ENCODE peak calls at places on chromosomes 5 and 9, in five cellular contexts. E, L, A, D and M are unnamed samples. For H3K4me1, the result is how much of the 10 kb centered on the place peaks cover.

GRCh38 chr9:115058175-115058574 is 59.8 kb downstream of the TNC start:
- DNase-seq in D (no peak), E (no peak), A (no peak), L (no peak), M (no peak)

GRCh38 chr9:129400971-129401622 is 219.8 kb downstream of the C9orf50 start:
- DNase-seq in L (no peak), E (no peak), A (no peak), D (no peak), M (no peak)

GRCh38 chr5:175700991-175701390 is 43.1 kb downstream of the HRH2 start:
- DNase-seq in E (peak), L (no peak), D (no peak), A (peak), M (no peak)

GRCh38 chr9:95573463-95573862 is 56.7 kb upstream of the PTCH1 start:
- DNase-seq in L (no peak), D (no peak), A (no peak), E (no peak), M (no peak)

GRCh38 chr5:475704-476101 is 32.7 kb downstream of the EXOC3 start:
- DNase-seq in E (no peak), A (no peak), L (no peak), D (no peak), M (no peak)

GRCh38 chr5:157670662-157671591 is at the start of gene C5orf52:
- DNase-seq in L (no peak), A (peak), D (peak), E (peak), M (no peak)

GRCh38 chr5:42677156-42677842 is 79.3 kb upstream of the CCDC152 start:
- DNase-seq in L (no peak), D (no peak), E (no peak), A (no peak), M (no peak)

GRCh38 chr5:162047279-162047678 is 20.3 kb upstream of the GABRG2 start:
- DNase-seq in L (no peak), D (no peak), E (no peak), A (peak), M (no peak)

GRCh38 chr5:95786821-95787408 is 35.6 kb downstream of the GLRX start:
- DNase-seq in E (no peak), D (no peak), L (no peak), A (no peak), M (no peak)

GRCh38 chr5:10222326-10222725 is 27.4 kb downstream of the ATPSCKMT start:
- DNase-seq in E (no peak), A (no peak), L (no peak), D (no peak), M (no peak)

GRCh38 chr5:1388383-1388967 is 43.6 kb upstream of the CLPTM1L start:
- DNase-seq in L (no peak), A (no peak), D (no peak), E (no peak), M (no peak)

GRCh38 chr9:8331507-8331906 is 531.9 kb upstream of the DMAC1 start:
- DNase-seq in D (no peak), L (no peak), A (no peak), E (no peak), M (no peak)

GRCh38 chr5:123819818-123820217 is 307.8 kb downstream of the CSNK1G3 start:
- DNase-seq in D (no peak), L (no peak), A (no peak), E (peak), M (no peak)

GRCh38 chr9:113581865-113582697 is 118.6 kb downstream of the RGS3 start:
- DNase-seq in E (no peak), A (no peak), D (peak), L (peak), M (peak)

GRCh38 chr9:89635816-89636215 is 31.0 kb downstream of the GADD45G start:
- DNase-seq in D (no peak), E (no peak), L (no peak), A (no peak), M (no peak)

GRCh38 chr5:75265731-75266130 is 29.1 kb upstream of the ANKRD31 start:
- DNase-seq in D (no peak), L (no peak), A (peak), E (peak), M (no peak)

GRCh38 chr9:69822091-69822750 is 1.6 kb downstream of the CFAP95 start:
- DNase-seq in D (no peak), A (peak), E (no peak), L (no peak), M (no peak)

GRCh38 chr9:69818946-69819345 is 1.7 kb upstream of the CFAP95 start:
- DNase-seq in E (no peak), A (no peak), D (no peak), L (no peak), M (no peak)

GRCh38 chr9:69824497-69825252 is 4.1 kb downstream of the CFAP95 start:
- DNase-seq in A (no peak), E (no peak), L (no peak), D (no peak), M (no peak)

GRCh38 chr9:69817202-69817601 is 3.4 kb upstream of the CFAP95 start:
- DNase-seq in E (no peak), A (no peak), L (no peak), D (no peak), M (no peak)

DNA sequence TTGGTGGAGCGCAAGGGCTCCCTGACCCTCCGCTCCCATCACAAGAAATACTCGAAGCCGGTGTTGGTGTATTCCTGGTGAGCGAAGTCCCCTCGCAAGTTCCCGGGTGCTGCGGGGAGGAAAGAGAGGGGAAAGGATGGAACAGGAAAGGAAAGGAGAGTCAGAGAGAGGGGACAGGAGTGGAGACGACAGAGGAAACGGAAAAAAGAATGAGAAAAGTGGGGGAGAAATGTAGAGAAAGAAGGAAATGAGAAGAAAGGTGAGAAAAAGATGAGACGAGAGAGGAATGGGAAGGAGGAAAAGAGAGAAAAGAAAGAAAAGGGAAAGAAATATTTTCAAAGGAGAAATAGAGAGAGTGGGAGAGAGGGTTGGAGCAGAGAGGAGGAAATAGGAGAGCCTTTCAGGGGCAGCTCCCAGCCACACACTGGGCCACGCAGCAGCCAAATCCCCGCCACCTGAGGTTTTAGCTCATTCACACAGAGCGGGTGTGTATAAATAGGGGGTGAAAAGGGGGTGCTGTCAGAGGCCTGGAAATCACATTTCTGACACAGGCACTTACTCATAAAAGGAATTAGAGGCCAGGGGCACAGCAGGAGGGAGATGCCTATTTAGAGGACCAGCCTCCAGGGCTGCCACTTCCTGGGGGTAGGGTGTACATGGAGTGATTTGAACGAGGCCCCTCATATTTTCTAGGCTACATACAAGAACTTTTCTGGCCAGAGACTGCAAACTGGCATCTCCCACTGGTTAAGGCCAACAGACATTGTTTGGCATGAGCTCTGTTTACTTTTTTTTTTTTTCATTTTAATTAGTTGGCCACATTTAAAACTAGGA is 555 bp downstream of the CFAP95 start:
- DNase-seq in A (no peak), D (no peak), E (no peak), L (no peak), M (no peak)
- H3K4me1 ChIP-seq in A (half or more), D (under half), E (under half), L (under half), M (under half)

DNA sequence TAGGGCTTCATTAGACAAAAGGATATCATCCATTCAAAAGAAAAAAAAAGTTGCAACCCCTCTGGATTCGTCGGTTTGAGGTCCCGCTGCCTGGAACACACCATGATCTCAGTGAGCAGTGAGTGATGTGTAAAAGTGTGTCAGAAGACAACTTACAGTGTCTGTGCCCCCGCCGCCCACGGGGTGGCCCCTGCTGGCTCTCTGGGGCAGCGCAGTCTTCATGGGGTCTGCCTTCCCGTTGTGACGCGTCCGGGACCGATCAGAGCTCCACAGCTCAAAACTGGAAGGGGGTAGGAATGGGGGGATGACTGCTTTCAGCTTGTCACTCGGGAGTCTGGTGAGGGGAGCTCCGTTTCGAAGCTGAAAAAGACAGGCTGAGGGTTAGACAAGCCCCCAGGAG is 22.6 kb downstream of the ANKS6 start:
- DNase-seq in L (no peak), D (no peak), E (no peak), A (no peak), M (no peak)
- TF ChIP-seq CTCF in L (peak), D (no peak), E (no peak), A (peak), M (no peak)

GRCh38 chr9:92745881-92746280 is 18.8 kb downstream of the BICD2 start:
- DNase-seq in L (no peak), A (no peak), D (no peak), E (no peak), M (no peak)

GRCh38 chr9:92748233-92748497 is 16.5 kb downstream of the BICD2 start:
- DNase-seq in A (no peak), L (no peak), E (no peak), D (no peak), M (no peak)

GRCh38 chr9:92747459-92748232 is 17.0 kb downstream of the BICD2 start:
- DNase-seq in D (no peak), A (no peak), L (no peak), E (no peak), M (no peak)

GRCh38 chr9:92746567-92747458 is 17.8 kb downstream of the BICD2 start:
- DNase-seq in L (no peak), D (no peak), A (no peak), E (no peak), M (no peak)

DNA sequence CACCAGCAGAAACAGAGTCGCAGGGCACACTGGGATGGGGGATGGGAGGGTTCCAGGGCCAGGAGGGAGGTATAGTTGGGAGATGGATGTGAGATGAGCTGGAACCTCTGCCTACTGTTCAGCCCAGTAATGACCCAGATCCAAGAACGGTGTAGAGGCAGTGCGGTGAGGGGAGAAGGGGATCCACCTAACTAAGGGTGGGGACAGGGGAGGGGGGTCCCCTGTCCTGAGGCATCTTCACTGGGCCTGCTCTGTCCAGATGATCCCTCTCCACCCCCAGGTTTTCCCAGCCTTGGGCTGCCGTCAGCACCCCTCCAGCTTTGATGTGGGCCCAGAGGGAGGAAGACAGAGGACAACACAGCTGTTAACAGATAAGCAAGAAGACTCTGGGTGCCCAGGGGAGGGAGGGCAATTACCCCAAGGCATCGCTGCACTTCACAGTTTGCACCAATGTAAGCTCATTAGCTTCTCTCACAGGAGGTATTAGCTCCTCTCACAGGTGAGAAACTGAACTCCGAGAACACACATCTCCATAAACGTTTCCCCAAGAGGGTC is 19.3 kb downstream of the BICD2 start:
- DNase-seq in L (no peak), A (no peak), D (no peak), E (no peak), M (no peak)
- H3K4me1 ChIP-seq in L (under half), A (under half), D (under half), E (under half), M (under half)

DNA sequence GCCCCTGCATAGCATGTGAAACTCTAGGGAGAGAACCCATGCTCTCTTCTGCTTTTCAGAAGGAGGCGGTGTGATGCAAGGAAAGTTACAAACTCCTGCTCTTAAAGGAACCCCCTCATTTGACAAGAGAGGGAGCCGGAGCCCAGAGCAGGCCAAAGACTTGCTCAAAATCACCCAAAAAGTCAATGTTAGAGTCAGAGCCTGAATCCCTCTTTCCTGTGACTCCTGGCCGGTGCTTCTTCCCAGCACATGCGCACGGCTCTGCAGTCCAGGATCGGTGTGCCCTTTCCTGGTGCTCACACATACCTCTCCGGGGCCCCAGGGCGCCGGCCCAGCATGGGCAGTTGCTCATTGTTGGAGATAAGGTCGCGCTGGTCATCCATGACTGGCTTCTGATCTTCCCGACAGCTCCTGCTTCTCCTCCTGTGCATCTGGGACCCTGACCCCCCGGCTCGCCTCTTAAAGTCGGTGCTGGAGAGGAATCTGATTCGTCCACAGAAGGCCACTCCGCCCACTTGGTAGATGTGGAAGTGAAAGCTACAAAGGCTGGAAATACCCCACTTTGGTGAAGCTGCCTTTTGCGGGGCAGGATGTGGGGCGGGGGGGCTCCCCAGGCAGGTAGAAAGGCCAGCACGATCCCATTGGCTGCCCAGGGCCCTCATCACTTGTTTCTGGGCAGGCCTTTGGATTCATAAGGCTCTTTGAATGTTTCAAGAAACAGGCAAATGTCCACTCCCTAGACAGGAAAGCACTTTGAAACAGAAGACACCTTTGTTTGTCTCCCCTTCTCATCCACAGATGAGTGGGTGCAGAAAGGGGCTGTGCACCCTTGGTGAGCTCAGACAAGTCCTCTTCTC is at the start of gene CD74:
- DNase-seq in L (no peak), A (peak), D (peak), E (no peak), M (peak)
- TF ChIP-seq CTCF in L (no peak), A (peak), D (no peak), E (no peak), M (no peak)

DNA sequence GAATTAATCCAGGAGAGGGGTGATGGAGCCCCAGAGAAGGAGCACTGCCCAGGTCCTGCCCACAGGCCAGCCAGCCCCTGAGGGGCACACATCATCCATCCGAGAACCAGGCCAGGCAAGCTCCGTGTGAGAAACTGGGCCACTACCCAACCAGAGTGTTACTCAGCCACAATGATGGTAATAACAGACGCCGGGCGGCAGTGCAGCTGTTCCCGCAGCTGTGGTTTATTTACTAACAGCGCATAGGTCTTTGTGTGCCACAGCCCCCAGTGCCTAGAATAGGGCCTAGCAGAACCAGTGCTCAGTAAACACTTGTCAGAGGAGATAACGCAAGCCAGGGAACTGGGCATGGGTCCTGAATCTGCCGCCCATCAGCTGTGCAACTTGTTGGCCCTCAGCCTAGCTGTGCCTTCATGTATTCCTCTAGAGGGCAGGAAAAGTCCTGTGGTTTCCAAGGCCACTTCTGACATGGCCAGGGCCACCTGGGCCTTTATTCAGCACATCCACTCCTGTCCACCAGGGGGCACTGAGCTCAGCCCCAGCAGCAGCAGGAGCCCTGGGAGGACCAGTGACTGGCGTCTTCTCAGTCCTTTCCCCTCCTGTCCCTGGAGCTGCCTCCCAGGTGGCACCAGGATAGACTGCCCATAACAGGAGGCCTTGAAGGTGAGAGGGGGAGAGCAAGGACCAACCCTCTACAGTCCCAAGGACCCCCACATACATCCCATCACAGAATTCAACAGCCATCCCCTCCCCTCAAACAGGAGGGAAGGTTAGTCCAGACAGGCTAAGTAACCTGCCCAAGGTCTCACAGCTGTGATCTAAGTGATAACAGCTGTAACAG is 2.1 kb downstream of the MXD3 start:
- DNase-seq in A (peak), L (peak), E (peak), D (peak), M (peak)
- H3K4me1 ChIP-seq in A (under half), L (under half), E (under half), D (under half), M (under half)

GRCh38 chr9:134855231-134855899 is 25.2 kb upstream of the FCN2 start:
- DNase-seq in E (no peak), L (no peak), D (no peak), A (no peak), M (no peak)

GRCh38 chr9:134860510-134860909 is 20.1 kb upstream of the FCN2 start:
- DNase-seq in L (no peak), D (peak), A (no peak), E (no peak), M (no peak)

GRCh38 chr9:134861586-134862334 is 18.9 kb upstream of the FCN2 start:
- DNase-seq in D (no peak), A (no peak), L (no peak), E (no peak), M (no peak)

GRCh38 chr9:134855900-134856377 is 24.7 kb upstream of the FCN2 start:
- DNase-seq in E (no peak), L (no peak), A (no peak), D (no peak), M (no peak)

DNA sequence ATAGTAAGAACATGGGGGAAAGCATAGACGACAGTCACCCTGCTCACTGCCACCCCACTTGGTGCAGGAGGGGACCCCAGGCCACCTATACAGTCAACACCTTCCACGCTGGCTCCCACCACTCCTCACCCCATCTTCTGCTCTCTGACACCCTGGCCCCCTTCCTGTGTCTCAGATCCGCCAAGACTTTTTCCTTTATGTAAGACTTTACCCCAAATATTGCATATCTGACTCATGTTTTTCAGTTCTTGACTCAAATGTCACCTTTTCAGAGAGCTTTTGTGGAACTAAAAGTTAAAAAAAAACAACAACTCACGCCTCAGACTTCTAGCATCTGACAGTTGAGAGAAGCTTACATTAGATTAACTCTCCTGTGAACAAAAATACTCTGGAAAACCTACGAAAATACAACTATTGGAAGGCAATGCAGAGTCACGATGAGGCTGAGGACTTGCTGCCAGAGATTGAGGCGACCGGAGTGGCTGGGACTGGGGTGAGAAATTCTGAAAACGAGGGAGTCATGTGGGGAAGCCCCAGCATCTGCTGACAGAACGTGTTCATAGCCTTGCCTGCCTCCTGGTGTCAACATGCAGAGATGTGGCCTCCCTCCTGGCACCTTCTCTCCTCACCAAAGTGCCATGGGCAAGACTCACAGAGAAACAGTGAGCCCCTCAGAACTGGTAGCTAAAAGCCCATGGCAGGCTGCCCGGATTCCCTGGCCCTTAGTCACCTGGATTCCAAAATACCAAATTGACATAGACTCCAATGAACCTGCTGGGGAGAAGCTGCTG is 22.4 kb upstream of the FCN2 start:
- DNase-seq in D (peak), A (no peak), E (peak), L (peak), M (no peak)
- TF ChIP-seq CTCF in D (no peak), A (no peak), E (no peak), L (no peak), M (no peak)

GRCh38 chr5:78574157-78574673 is 74.4 kb downstream of the LHFPL2 start:
- DNase-seq in A (no peak), L (no peak), E (no peak), D (no peak), M (no peak)
- H3K4me1 ChIP-seq in A (under half), L (under half), E (under half), D (under half), M (under half)

GRCh38 chr5:101590384-101590783 is 687.3 kb upstream of the ST8SIA4 start:
- DNase-seq in D (no peak), L (peak), E (no peak), A (peak), M (no peak)
- TF ChIP-seq CTCF in D (peak), L (peak), E (peak), A (peak), M (no peak)